ENCODE peak calls at places on chromosomes 13 and 19, in seven cellular contexts. One of them, this sample, is unnamed.

GRCh38 chr13:31764556-31764955 is 25.2 kb downstream of the RXFP2 start:
- DNase-seq in heart left ventricle: no peak
- DNase-seq in kidney epithelial cell: no peak
- DNase-seq in thoracic aorta: no peak
- DNase-seq in uterus: no peak
- DNase-seq in WERI-Rb-1: no peak
- DNase-seq in mammary epithelial cell: no peak
- DNase-seq in this sample: no peak

GRCh38 chr19:35013047-35013819 is 13.1 kb downstream of the GRAMD1A start:
- DNase-seq in heart left ventricle: peak
- DNase-seq in kidney epithelial cell: no peak
- DNase-seq in thoracic aorta: peak
- DNase-seq in uterus: peak
- DNase-seq in WERI-Rb-1: peak
- DNase-seq in mammary epithelial cell: peak
- DNase-seq in this sample: peak

GRCh38 chr13:33446821-33447481 is 161.4 kb upstream of the STARD13 start:
- DNase-seq in heart left ventricle: no peak
- DNase-seq in kidney epithelial cell: no peak
- DNase-seq in thoracic aorta: no peak
- DNase-seq in uterus: no peak
- DNase-seq in WERI-Rb-1: no peak
- DNase-seq in mammary epithelial cell: peak
- DNase-seq in this sample: peak

GRCh38 chr19:48661746-48662145 is 11.1 kb downstream of the NTN5 start:
- DNase-seq in heart left ventricle: no peak
- DNase-seq in kidney epithelial cell: no peak
- DNase-seq in thoracic aorta: no peak
- DNase-seq in uterus: no peak
- DNase-seq in WERI-Rb-1: no peak
- DNase-seq in mammary epithelial cell: no peak
- DNase-seq in this sample: no peak

GRCh38 chr13:100506600-100507422 is 81.8 kb downstream of the GGACT start:
- DNase-seq in heart left ventricle: no peak
- DNase-seq in kidney epithelial cell: no peak
- DNase-seq in thoracic aorta: no peak
- DNase-seq in uterus: no peak
- DNase-seq in WERI-Rb-1: no peak
- DNase-seq in mammary epithelial cell: no peak
- DNase-seq in this sample: no peak

GRCh38 chr19:48646912-48647216 is 877 bp upstream of the CA11 start:
- DNase-seq in heart left ventricle: no peak
- DNase-seq in kidney epithelial cell: no peak
- DNase-seq in thoracic aorta: no peak
- DNase-seq in uterus: no peak
- DNase-seq in WERI-Rb-1: no peak
- DNase-seq in mammary epithelial cell: no peak
- DNase-seq in this sample: no peak

GRCh38 chr13:34640179-34640929 is 301.7 kb upstream of the NBEA start:
- DNase-seq in heart left ventricle: no peak
- DNase-seq in kidney epithelial cell: no peak
- DNase-seq in thoracic aorta: no peak
- DNase-seq in uterus: no peak
- DNase-seq in WERI-Rb-1: no peak
- DNase-seq in mammary epithelial cell: no peak
- DNase-seq in this sample: no peak

GRCh38 chr13:29752175-29752574 is 98.2 kb downstream of the UBL3 start:
- DNase-seq in heart left ventricle: no peak
- DNase-seq in kidney epithelial cell: no peak
- DNase-seq in thoracic aorta: no peak
- DNase-seq in uterus: no peak
- DNase-seq in WERI-Rb-1: no peak
- DNase-seq in mammary epithelial cell: no peak
- DNase-seq in this sample: no peak

GRCh38 chr13:34951528-34951927 is 9.5 kb downstream of the NBEA start:
- DNase-seq in heart left ventricle: no peak
- DNase-seq in kidney epithelial cell: no peak
- DNase-seq in thoracic aorta: no peak
- DNase-seq in uterus: no peak
- DNase-seq in WERI-Rb-1: no peak
- DNase-seq in mammary epithelial cell: no peak
- DNase-seq in this sample: no peak

GRCh38 chr19:40691421-40692211 is 1.2 kb upstream of the NUMBL start:
- DNase-seq in heart left ventricle: peak
- DNase-seq in kidney epithelial cell: no peak
- DNase-seq in thoracic aorta: no peak
- DNase-seq in uterus: peak
- DNase-seq in WERI-Rb-1: peak
- DNase-seq in mammary epithelial cell: no peak
- DNase-seq in this sample: no peak

GRCh38 chr19:12545267-12545666 is 6.0 kb downstream of the ZNF564 start:
- DNase-seq in heart left ventricle: no peak
- DNase-seq in kidney epithelial cell: no peak
- DNase-seq in thoracic aorta: no peak
- DNase-seq in uterus: no peak
- DNase-seq in WERI-Rb-1: no peak
- DNase-seq in mammary epithelial cell: no peak
- DNase-seq in this sample: no peak
- H3K4me3 ChIP-seq in heart left ventricle: no peak
- H3K4me3 ChIP-seq in kidney epithelial cell: no peak
- H3K4me3 ChIP-seq in thoracic aorta: no peak
- H3K4me3 ChIP-seq in uterus: no peak
- H3K4me3 ChIP-seq in WERI-Rb-1: no peak
- H3K4me3 ChIP-seq in mammary epithelial cell: no peak
- H3K4me3 ChIP-seq in this sample: no peak

DNA sequence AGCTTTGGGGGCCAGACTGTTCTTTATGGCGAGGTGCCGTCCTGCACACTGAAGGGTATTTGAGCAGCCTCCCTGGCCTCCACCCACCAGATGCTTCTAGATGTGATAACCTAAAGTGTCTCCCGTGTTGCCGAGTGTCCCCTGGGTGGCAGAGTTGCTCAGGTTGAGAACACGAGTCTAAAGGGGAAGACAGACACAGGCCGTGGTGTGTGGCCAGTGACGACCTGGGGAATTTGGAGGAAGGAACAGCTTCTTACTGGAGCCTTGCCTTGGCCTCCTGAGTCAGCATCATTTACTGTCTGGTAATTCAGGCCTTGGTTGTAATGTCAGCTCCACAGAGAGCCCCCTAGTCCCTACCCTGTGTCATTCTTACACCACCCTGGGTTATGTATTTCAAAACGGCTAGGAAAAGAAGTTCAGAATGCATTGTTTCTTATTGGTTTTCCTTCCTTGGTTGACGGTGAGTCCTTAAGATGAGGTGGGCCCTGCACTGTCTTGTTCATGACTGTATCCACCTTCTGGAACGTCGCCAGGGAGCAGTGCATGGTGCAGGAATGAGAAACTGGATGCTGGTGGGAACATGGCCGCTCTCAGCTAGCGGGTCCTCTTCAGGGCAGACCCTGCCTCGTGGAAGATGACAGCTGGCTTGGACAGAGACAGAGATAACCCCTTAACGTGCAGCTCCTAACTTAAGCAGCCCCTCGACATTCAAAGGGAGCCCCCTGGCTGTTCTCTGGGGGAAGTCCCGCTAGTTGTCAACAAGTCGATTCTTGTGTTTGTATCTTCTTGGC is 7.1 kb downstream of the SIN3B start:
- DNase-seq in heart left ventricle: no peak
- DNase-seq in kidney epithelial cell: no peak
- DNase-seq in thoracic aorta: no peak
- DNase-seq in uterus: peak
- DNase-seq in WERI-Rb-1: peak
- DNase-seq in mammary epithelial cell: peak
- DNase-seq in this sample: peak
- TF ChIP-seq CTCF in heart left ventricle: no peak
- TF ChIP-seq CTCF in kidney epithelial cell: peak
- TF ChIP-seq CTCF in thoracic aorta: no peak
- TF ChIP-seq CTCF in uterus: peak
- TF ChIP-seq CTCF in WERI-Rb-1: peak
- TF ChIP-seq CTCF in mammary epithelial cell: no peak
- TF ChIP-seq CTCF in this sample: peak

DNA sequence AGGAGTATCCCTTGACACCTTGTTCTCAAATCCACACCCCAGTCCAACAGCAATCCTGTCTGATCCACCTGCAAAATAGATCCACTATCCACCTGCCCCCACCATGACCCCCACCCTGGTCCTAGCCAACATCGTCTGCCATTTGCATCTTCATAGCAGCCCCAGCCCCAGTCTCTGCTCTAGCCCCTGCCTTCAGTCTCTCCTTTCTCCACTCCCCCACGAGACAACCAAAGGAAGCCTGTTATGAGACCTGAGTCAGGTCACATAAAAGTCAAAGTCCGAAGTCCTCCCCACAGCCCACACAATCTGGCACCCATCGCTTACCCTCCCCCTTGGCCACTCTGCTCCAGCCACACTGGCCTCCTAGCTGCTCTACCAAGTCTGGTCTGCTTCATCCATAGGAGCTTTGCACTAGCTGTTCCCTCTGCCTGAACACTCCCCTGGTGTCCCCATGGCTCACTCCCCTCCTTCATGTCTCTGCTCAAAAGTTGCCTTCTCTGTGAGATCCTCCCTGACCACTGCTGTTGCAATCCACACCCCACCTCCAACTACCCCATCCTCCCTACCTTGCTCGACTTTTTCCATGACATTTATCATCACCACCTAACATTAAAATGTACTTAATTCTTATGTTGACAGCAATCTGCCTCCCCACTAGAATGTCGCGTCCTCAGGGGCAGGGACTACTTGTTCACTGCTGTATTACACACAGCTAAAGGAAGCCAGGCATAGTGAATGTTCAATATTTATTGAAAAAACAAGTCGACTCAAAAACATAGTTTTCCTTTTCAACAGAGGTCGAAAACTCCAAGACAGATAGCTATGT is 1.2 kb upstream of the PLEKHG2 start:
- DNase-seq in heart left ventricle: peak
- DNase-seq in kidney epithelial cell: no peak
- DNase-seq in thoracic aorta: no peak
- DNase-seq in uterus: peak
- DNase-seq in WERI-Rb-1: no peak
- DNase-seq in mammary epithelial cell: peak
- DNase-seq in this sample: peak
- H3K4me3 ChIP-seq in heart left ventricle: no peak
- H3K4me3 ChIP-seq in kidney epithelial cell: no peak
- H3K4me3 ChIP-seq in thoracic aorta: peak
- H3K4me3 ChIP-seq in uterus: peak
- H3K4me3 ChIP-seq in WERI-Rb-1: peak
- H3K4me3 ChIP-seq in mammary epithelial cell: peak
- H3K4me3 ChIP-seq in this sample: peak

GRCh38 chr19:38199340-38199739 is 24.7 kb downstream of the DPF1 start:
- DNase-seq in heart left ventricle: no peak
- DNase-seq in kidney epithelial cell: no peak
- DNase-seq in thoracic aorta: no peak
- DNase-seq in uterus: no peak
- DNase-seq in WERI-Rb-1: no peak
- DNase-seq in mammary epithelial cell: no peak
- DNase-seq in this sample: no peak
- TF ChIP-seq CTCF in heart left ventricle: no peak
- TF ChIP-seq CTCF in kidney epithelial cell: no peak
- TF ChIP-seq CTCF in thoracic aorta: no peak
- TF ChIP-seq CTCF in uterus: no peak
- TF ChIP-seq CTCF in WERI-Rb-1: no peak
- TF ChIP-seq CTCF in mammary epithelial cell: no peak
- TF ChIP-seq CTCF in this sample: no peak

DNA sequence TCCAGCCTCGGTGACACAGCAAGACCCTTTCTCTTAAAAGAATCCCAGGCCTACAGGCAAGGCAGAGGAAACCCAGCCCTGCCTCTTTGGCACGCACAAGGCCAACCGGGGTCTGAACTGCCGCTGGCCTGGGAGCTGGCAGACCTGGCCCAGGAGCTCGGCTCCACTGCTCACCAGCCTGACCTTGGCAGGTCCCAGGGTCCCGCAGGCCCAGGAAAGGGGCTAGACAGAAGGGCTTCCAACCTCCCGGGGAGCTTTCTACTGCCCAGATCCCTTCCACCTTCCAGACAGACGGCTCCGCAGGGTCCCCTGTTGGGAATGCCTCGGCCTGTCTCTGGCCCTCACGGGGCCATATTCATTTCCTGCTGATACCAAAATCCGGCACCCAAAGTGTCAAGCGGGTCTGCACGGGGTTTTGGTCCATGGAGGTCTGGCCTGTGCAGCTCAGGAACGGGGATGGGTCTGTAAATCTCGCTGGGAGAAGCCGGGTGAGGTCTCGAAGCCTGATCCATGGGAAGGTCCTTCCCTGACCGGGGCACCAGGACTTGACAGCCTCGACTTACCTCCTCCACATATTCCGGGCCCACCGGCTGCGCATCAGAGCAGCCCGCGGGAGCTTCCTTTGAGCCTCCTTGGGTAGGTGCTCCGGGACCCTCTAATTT is 36.6 kb upstream of the MATK start:
- DNase-seq in heart left ventricle: no peak
- DNase-seq in kidney epithelial cell: no peak
- DNase-seq in thoracic aorta: no peak
- DNase-seq in uterus: no peak
- DNase-seq in WERI-Rb-1: no peak
- DNase-seq in mammary epithelial cell: no peak
- DNase-seq in this sample: no peak
- H3K4me3 ChIP-seq in heart left ventricle: no peak
- H3K4me3 ChIP-seq in kidney epithelial cell: no peak
- H3K4me3 ChIP-seq in thoracic aorta: no peak
- H3K4me3 ChIP-seq in uterus: no peak
- H3K4me3 ChIP-seq in WERI-Rb-1: no peak
- H3K4me3 ChIP-seq in mammary epithelial cell: no peak
- H3K4me3 ChIP-seq in this sample: no peak

DNA sequence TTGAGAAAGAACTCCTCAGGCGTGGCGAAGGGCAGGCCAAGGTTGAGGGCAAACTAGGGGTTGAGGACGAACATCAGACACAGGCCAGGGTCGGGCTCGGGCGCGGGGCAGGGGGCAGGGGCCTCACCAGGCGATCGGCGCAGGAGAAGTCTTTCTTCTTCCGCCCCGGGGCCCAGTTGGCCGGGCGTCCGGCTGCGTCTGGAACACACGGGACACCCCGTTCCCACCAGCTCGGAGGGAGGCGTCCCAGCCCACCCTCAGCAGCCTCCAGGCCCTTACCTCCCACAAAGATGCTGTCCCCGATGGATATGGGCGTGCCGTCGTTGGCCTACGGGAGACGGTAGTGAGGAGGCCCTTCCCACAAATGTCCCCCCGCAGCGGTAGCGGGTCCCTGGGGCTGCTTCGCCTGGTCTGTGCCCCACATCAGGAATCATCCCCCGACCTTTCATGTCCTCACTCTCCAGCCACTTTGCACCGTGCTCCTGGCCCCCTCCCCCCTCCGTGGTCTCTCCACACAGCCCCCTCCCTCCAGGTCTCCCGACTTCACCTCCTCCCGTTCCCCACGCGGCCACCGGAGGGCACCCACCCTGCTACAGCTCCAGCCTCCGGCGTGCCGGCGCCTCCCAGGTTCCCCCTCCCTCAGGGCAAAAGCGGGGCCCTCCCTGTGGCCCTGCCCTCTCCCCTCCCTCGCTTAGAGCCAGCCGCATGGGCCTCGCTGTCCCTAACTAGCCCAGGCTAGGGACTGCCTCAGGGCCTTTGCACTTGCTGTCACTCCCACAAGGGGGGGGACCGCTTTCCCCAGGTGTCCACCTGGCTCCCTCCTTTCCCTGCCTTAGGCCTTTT is 4.7 kb downstream of the PNKP start:
- DNase-seq in heart left ventricle: no peak
- DNase-seq in kidney epithelial cell: no peak
- DNase-seq in thoracic aorta: no peak
- DNase-seq in uterus: no peak
- DNase-seq in WERI-Rb-1: peak
- DNase-seq in mammary epithelial cell: no peak
- DNase-seq in this sample: no peak
- TF ChIP-seq CTCF in heart left ventricle: peak
- TF ChIP-seq CTCF in kidney epithelial cell: peak
- TF ChIP-seq CTCF in thoracic aorta: no peak
- TF ChIP-seq CTCF in uterus: no peak
- TF ChIP-seq CTCF in WERI-Rb-1: peak
- TF ChIP-seq CTCF in mammary epithelial cell: no peak
- TF ChIP-seq CTCF in this sample: peak

This sample was measured in epithelial cell of esophagus.